ENCODE peak calls at places on chromosomes 7 and 10, in seven cellular contexts. W is activated naive CD4-positive, alpha-beta T cell; Z is effector CD4-positive, alpha-beta T cell; A is GM12892; V is pancreas; Y is NCI-H2227 treated with DMSO at 0.1 percent for 48 hours; O is HCT116. E is an unnamed sample.

GRCh38 chr7:139453673-139454321 is 29.7 kb downstream of the KLRG2 start:
- DNase-seq in A (no peak), V (no peak), Z (no peak), Y (no peak), W (no peak), O (no peak), E (no peak)

GRCh38 chr10:102233997-102234396 is 7.3 kb downstream of the PITX3 start:
- DNase-seq in V (no peak), A (no peak), Y (no peak), O (no peak), W (no peak), Z (no peak), E (no peak)

GRCh38 chr10:14553434-14553833 is 221.3 kb downstream of the FAM107B start:
- DNase-seq in Z (no peak), A (no peak), Y (no peak), V (no peak), O (no peak), W (no peak), E (no peak)

GRCh38 chr10:122422266-122422980 is 32.0 kb upstream of the ARMS2 start:
- DNase-seq in Y (no peak), O (no peak), Z (no peak), V (no peak), W (no peak), A (no peak), E (no peak)

GRCh38 chr10:84825330-84825729 is 496.9 kb downstream of the CCSER2 start:
- DNase-seq in O (no peak), W (no peak), A (no peak), V (no peak), Y (no peak), Z (no peak), E (no peak)

GRCh38 chr7:17530741-17531417 is 232.4 kb downstream of the AHR start:
- DNase-seq in A (no peak), V (no peak), O (peak; percentile 26), Y (no peak), Z (no peak), W (no peak), E (no peak)

GRCh38 chr10:12965571-12965970 is 35.9 kb downstream of the CCDC3 start:
- DNase-seq in A (no peak), O (no peak), W (no peak), V (no peak), Z (no peak), Y (no peak), E (no peak)

GRCh38 chr7:98217623-98218582 is 6.7 kb downstream of the BHLHA15 start:
- DNase-seq in O (no peak), Y (peak; percentile 3), V (peak; percentile 78), W (no peak), Z (no peak), A (no peak), E (no peak)

GRCh38 chr10:91643700-91644099 is 10.8 kb upstream of the PPP1R3C start:
- DNase-seq in Y (no peak), W (no peak), A (no peak), O (no peak), V (no peak), Z (no peak), E (no peak)

GRCh38 chr10:59384761-59385160 is 22.4 kb upstream of the FAM13C start:
- DNase-seq in W (no peak), Z (no peak), A (no peak), Y (no peak), O (no peak), V (no peak), E (no peak)

GRCh38 chr7:116802784-116803183 is 59.6 kb upstream of the CAPZA2 start:
- DNase-seq in V (no peak), A (no peak), Z (no peak), Y (peak; percentile 26), W (no peak), O (peak; percentile 63), E (peak; percentile 29)

GRCh38 chr10:72688208-72688651 is 3.7 kb upstream of the MCU start:
- DNase-seq in A (no peak), Y (no peak), O (no peak), W (no peak), Z (no peak), V (no peak), E (peak; percentile 83)

GRCh38 chr7:90579181-90579688 is 16.9 kb upstream of the CDK14 start:
- DNase-seq in A (no peak), Z (no peak), Y (no peak), O (no peak), W (no peak), V (no peak), E (peak; percentile 13)

GRCh38 chr10:62374862-62375710 is 917 bp downstream of the ZNF365 start:
- DNase-seq in W (no peak), O (no peak), V (no peak), Z (no peak), Y (no peak), A (no peak), E (peak; percentile 24)

GRCh38 chr10:126893841-126894240 is 11.4 kb upstream of the DOCK1 start:
- DNase-seq in A (no peak), V (no peak), W (no peak), Y (no peak), O (no peak), Z (no peak), E (no peak)

GRCh38 chr10:95792211-95792780 is 36.3 kb downstream of the ENTPD1 start:
- DNase-seq in Y (no peak), Z (no peak), O (no peak), W (no peak), A (no peak), V (no peak), E (no peak)

GRCh38 chr10:108970016-108970415 is 953.3 kb downstream of the XPNPEP1 start:
- DNase-seq in Y (no peak), Z (no peak), A (no peak), V (no peak), W (no peak), O (no peak), E (no peak)

GRCh38 chr7:107170051-107170661 is 1.4 kb downstream of the HBP1 start:
- DNase-seq in W (no peak), Y (no peak), A (no peak), V (no peak), Z (no peak), O (no peak), E (no peak)

GRCh38 chr7:104209063-104209462 is 1.2 kb upstream of the ORC5 start:
- DNase-seq in Y (no peak), V (no peak), A (no peak), W (no peak), O (no peak), Z (no peak), E (no peak)

GRCh38 chr10:133381041-133381440 is 2.0 kb downstream of the PAOX start:
- DNase-seq in A (no peak), V (peak; percentile 32), O (no peak), Z (no peak), Y (no peak), W (no peak), E (no peak)

GRCh38 chr7:47885309-47886000 is 62.8 kb downstream of the PKD1L1 start:
- DNase-seq in O (no peak), V (no peak), Y (no peak), W (no peak), Z (no peak), A (no peak), E (no peak)

GRCh38 chr7:117737882-117738281 is 135.4 kb downstream of the CTTNBP2 start:
- DNase-seq in W (no peak), A (no peak), V (no peak), O (no peak), Z (no peak), Y (no peak), E (no peak)

GRCh38 chr7:3065724-3066143 is 22.1 kb upstream of the CARD11 start:
- DNase-seq in V (peak; percentile 57), Z (peak; percentile 43), W (no peak), A (peak; percentile 27), Y (no peak), O (peak; percentile 59), E (peak; percentile 67)

GRCh38 chr7:96739167-96739566 is 29.5 kb upstream of the SEM1 start:
- DNase-seq in A (no peak), Z (no peak), W (no peak), V (no peak), O (no peak), Y (no peak), E (no peak)

GRCh38 chr10:75401569-75402485 is at the start of gene ZNF503:
- DNase-seq in O (peak; percentile 94), Y (peak; percentile 93), A (peak; percentile 48), V (peak; percentile 96), W (no peak), Z (no peak), E (peak; percentile 95)

GRCh38 chr10:126387931-126388911 is at the start of gene ADAM12:
- DNase-seq in V (peak; percentile 22), Y (no peak), O (no peak), Z (no peak), A (no peak), W (no peak), E (no peak)

GRCh38 chr10:132040046-132040445 is 25.7 kb upstream of the JAKMIP3 start:
- DNase-seq in Z (no peak), Y (no peak), O (no peak), V (no peak), A (no peak), W (no peak), E (no peak)

GRCh38 chr10:125742465-125742864 is 23.0 kb downstream of the EDRF1 start:
- DNase-seq in Z (no peak), V (no peak), W (no peak), A (no peak), O (no peak), Y (no peak), E (no peak)

GRCh38 chr10:132421377-132422168 is 24.6 kb downstream of the PWWP2B start:
- DNase-seq in O (no peak), V (peak; percentile 87), A (no peak), Y (peak; percentile 12), W (no peak), Z (no peak), E (no peak)

GRCh38 chr7:87148332-87148955 is 3.8 kb upstream of the DMTF1 start:
- DNase-seq in Z (no peak), A (no peak), Y (peak; percentile 38), V (no peak), W (no peak), O (peak; percentile 24), E (no peak)

GRCh38 chr7:137081694-137082093 is 213.2 kb downstream of the CHRM2 start:
- DNase-seq in A (no peak), Z (no peak), W (no peak), O (no peak), Y (no peak), V (peak; percentile 42), E (no peak)

GRCh38 chr7:92325850-92326249 is 80.1 kb downstream of the ANKIB1 start:
- DNase-seq in A (no peak), V (no peak), O (no peak), Z (no peak), W (no peak), Y (no peak), E (no peak)

GRCh38 chr7:50739744-50740455 is 42.8 kb downstream of the GRB10 start:
- DNase-seq in Z (peak; percentile 27), W (no peak), Y (no peak), V (no peak), O (no peak), A (no peak), E (no peak)

GRCh38 chr7:66413379-66414114 is 208.4 kb downstream of the TPST1 start:
- DNase-seq in Z (peak; percentile 74), V (peak; percentile 95), Y (peak; percentile 95), A (peak; percentile 84), O (no peak), W (peak; percentile 61), E (no peak)

GRCh38 chr10:2137549-2138174 is 400.3 kb upstream of the ADARB2 start:
- DNase-seq in A (no peak), Z (no peak), Y (no peak), V (no peak), W (no peak), O (no peak), E (no peak)

GRCh38 chr7:101915000-101915399 is 97.6 kb downstream of the CUX1 start:
- DNase-seq in W (no peak), V (no peak), A (no peak), Z (no peak), O (no peak), Y (no peak), E (no peak)

GRCh38 chr7:2906197-2906931 is 62.3 kb upstream of the GNA12 start:
- DNase-seq in Y (no peak), A (no peak), V (peak; percentile 8), O (no peak), Z (no peak), W (no peak), E (no peak)

GRCh38 chr7:2759736-2760097 is 71.7 kb downstream of the AMZ1 start:
- DNase-seq in Z (no peak), Y (no peak), A (no peak), W (no peak), V (no peak), O (no peak), E (no peak)

E was measured in HTR-8/SVneo.